ENCODE peak calls at places on chromosome 17, in nine cellular contexts. One of them, this sample, is unnamed.

GRCh38 chr17:45127583-45128300 is 4.6 kb downstream of the PLCD3 start:
- DNase-seq in stimulated activated CD4-positive, alpha-beta T cell treated with anti-CD3 and anti-CD28 coated beads, Interleukin-1b, Interleukin-23, amount 100 ng/mL, for 4 hours: no peak
- DNase-seq in Panc1: no peak
- DNase-seq in NCI-H1105: no peak
- DNase-seq in epithelial cell of esophagus: peak
- DNase-seq in mesothelial cell of epicardium: no peak
- DNase-seq in bronchial epithelial cell: peak
- DNase-seq in kidney tubule cell: peak
- DNase-seq in astrocyte of the cerebellum: no peak
- DNase-seq in this sample: no peak

GRCh38 chr17:20191066-20191465 is 181.9 kb downstream of the SPECC1 start:
- DNase-seq in stimulated activated CD4-positive, alpha-beta T cell treated with anti-CD3 and anti-CD28 coated beads, Interleukin-1b, Interleukin-23, amount 100 ng/mL, for 4 hours: no peak
- DNase-seq in Panc1: no peak
- DNase-seq in NCI-H1105: no peak
- DNase-seq in epithelial cell of esophagus: peak
- DNase-seq in mesothelial cell of epicardium: no peak
- DNase-seq in bronchial epithelial cell: peak
- DNase-seq in kidney tubule cell: no peak
- DNase-seq in astrocyte of the cerebellum: peak
- DNase-seq in this sample: no peak

GRCh38 chr17:19016297-19016696 is 11.7 kb upstream of the FAM83G start:
- DNase-seq in stimulated activated CD4-positive, alpha-beta T cell treated with anti-CD3 and anti-CD28 coated beads, Interleukin-1b, Interleukin-23, amount 100 ng/mL, for 4 hours: no peak
- DNase-seq in Panc1: no peak
- DNase-seq in NCI-H1105: no peak
- DNase-seq in epithelial cell of esophagus: peak
- DNase-seq in mesothelial cell of epicardium: no peak
- DNase-seq in bronchial epithelial cell: peak
- DNase-seq in kidney tubule cell: no peak
- DNase-seq in astrocyte of the cerebellum: no peak
- DNase-seq in this sample: no peak

GRCh38 chr17:42796066-42796758 is 2.3 kb downstream of the COA3 start:
- DNase-seq in stimulated activated CD4-positive, alpha-beta T cell treated with anti-CD3 and anti-CD28 coated beads, Interleukin-1b, Interleukin-23, amount 100 ng/mL, for 4 hours: no peak
- DNase-seq in Panc1: no peak
- DNase-seq in NCI-H1105: no peak
- DNase-seq in epithelial cell of esophagus: no peak
- DNase-seq in mesothelial cell of epicardium: no peak
- DNase-seq in bronchial epithelial cell: no peak
- DNase-seq in kidney tubule cell: no peak
- DNase-seq in astrocyte of the cerebellum: no peak
- DNase-seq in this sample: no peak

GRCh38 chr17:181213-182163 is at the start of gene DOC2B:
- DNase-seq in stimulated activated CD4-positive, alpha-beta T cell treated with anti-CD3 and anti-CD28 coated beads, Interleukin-1b, Interleukin-23, amount 100 ng/mL, for 4 hours: no peak
- DNase-seq in Panc1: no peak
- DNase-seq in NCI-H1105: no peak
- DNase-seq in epithelial cell of esophagus: peak
- DNase-seq in mesothelial cell of epicardium: peak
- DNase-seq in bronchial epithelial cell: peak
- DNase-seq in kidney tubule cell: peak
- DNase-seq in astrocyte of the cerebellum: no peak
- DNase-seq in this sample: no peak

GRCh38 chr17:38605852-38606645 is at the start of gene SRCIN1:
- DNase-seq in stimulated activated CD4-positive, alpha-beta T cell treated with anti-CD3 and anti-CD28 coated beads, Interleukin-1b, Interleukin-23, amount 100 ng/mL, for 4 hours: peak
- DNase-seq in Panc1: no peak
- DNase-seq in NCI-H1105: peak
- DNase-seq in epithelial cell of esophagus: peak
- DNase-seq in mesothelial cell of epicardium: no peak
- DNase-seq in bronchial epithelial cell: no peak
- DNase-seq in kidney tubule cell: peak
- DNase-seq in astrocyte of the cerebellum: no peak
- DNase-seq in this sample: no peak

GRCh38 chr17:73613947-73614655 is 30.1 kb downstream of the SDK2 start:
- DNase-seq in stimulated activated CD4-positive, alpha-beta T cell treated with anti-CD3 and anti-CD28 coated beads, Interleukin-1b, Interleukin-23, amount 100 ng/mL, for 4 hours: no peak
- DNase-seq in Panc1: no peak
- DNase-seq in NCI-H1105: no peak
- DNase-seq in epithelial cell of esophagus: peak
- DNase-seq in mesothelial cell of epicardium: no peak
- DNase-seq in bronchial epithelial cell: peak
- DNase-seq in kidney tubule cell: no peak
- DNase-seq in astrocyte of the cerebellum: no peak
- DNase-seq in this sample: no peak

GRCh38 chr17:73423159-73423715 is 111.4 kb upstream of the CDC42EP4 start:
- DNase-seq in stimulated activated CD4-positive, alpha-beta T cell treated with anti-CD3 and anti-CD28 coated beads, Interleukin-1b, Interleukin-23, amount 100 ng/mL, for 4 hours: no peak
- DNase-seq in Panc1: no peak
- DNase-seq in NCI-H1105: no peak
- DNase-seq in epithelial cell of esophagus: no peak
- DNase-seq in mesothelial cell of epicardium: no peak
- DNase-seq in bronchial epithelial cell: no peak
- DNase-seq in kidney tubule cell: no peak
- DNase-seq in astrocyte of the cerebellum: no peak
- DNase-seq in this sample: no peak

GRCh38 chr17:2233441-2233947 is 70.1 kb downstream of the SMG6 start:
- DNase-seq in stimulated activated CD4-positive, alpha-beta T cell treated with anti-CD3 and anti-CD28 coated beads, Interleukin-1b, Interleukin-23, amount 100 ng/mL, for 4 hours: no peak
- DNase-seq in Panc1: no peak
- DNase-seq in NCI-H1105: no peak
- DNase-seq in epithelial cell of esophagus: no peak
- DNase-seq in mesothelial cell of epicardium: no peak
- DNase-seq in bronchial epithelial cell: no peak
- DNase-seq in kidney tubule cell: peak
- DNase-seq in astrocyte of the cerebellum: no peak
- DNase-seq in this sample: no peak

GRCh38 chr17:4733073-4733531 is 1.9 kb downstream of the MED11 start:
- DNase-seq in stimulated activated CD4-positive, alpha-beta T cell treated with anti-CD3 and anti-CD28 coated beads, Interleukin-1b, Interleukin-23, amount 100 ng/mL, for 4 hours: no peak
- DNase-seq in Panc1: no peak
- DNase-seq in NCI-H1105: no peak
- DNase-seq in epithelial cell of esophagus: peak
- DNase-seq in mesothelial cell of epicardium: no peak
- DNase-seq in bronchial epithelial cell: no peak
- DNase-seq in kidney tubule cell: no peak
- DNase-seq in astrocyte of the cerebellum: no peak
- DNase-seq in this sample: no peak

GRCh38 chr17:6514371-6514770 is 42.0 kb downstream of the PITPNM3 start:
- DNase-seq in stimulated activated CD4-positive, alpha-beta T cell treated with anti-CD3 and anti-CD28 coated beads, Interleukin-1b, Interleukin-23, amount 100 ng/mL, for 4 hours: no peak
- DNase-seq in Panc1: no peak
- DNase-seq in NCI-H1105: no peak
- DNase-seq in epithelial cell of esophagus: peak
- DNase-seq in mesothelial cell of epicardium: no peak
- DNase-seq in bronchial epithelial cell: no peak
- DNase-seq in kidney tubule cell: no peak
- DNase-seq in astrocyte of the cerebellum: no peak
- DNase-seq in this sample: no peak

GRCh38 chr17:6452471-6453266 is 8.4 kb downstream of the PIMREG start:
- DNase-seq in stimulated activated CD4-positive, alpha-beta T cell treated with anti-CD3 and anti-CD28 coated beads, Interleukin-1b, Interleukin-23, amount 100 ng/mL, for 4 hours: no peak
- DNase-seq in Panc1: no peak
- DNase-seq in NCI-H1105: no peak
- DNase-seq in epithelial cell of esophagus: no peak
- DNase-seq in mesothelial cell of epicardium: no peak
- DNase-seq in bronchial epithelial cell: no peak
- DNase-seq in kidney tubule cell: no peak
- DNase-seq in astrocyte of the cerebellum: no peak
- DNase-seq in this sample: no peak

GRCh38 chr17:72158895-72159885 is 38.4 kb downstream of the SOX9 start:
- DNase-seq in stimulated activated CD4-positive, alpha-beta T cell treated with anti-CD3 and anti-CD28 coated beads, Interleukin-1b, Interleukin-23, amount 100 ng/mL, for 4 hours: no peak
- DNase-seq in Panc1: no peak
- DNase-seq in NCI-H1105: no peak
- DNase-seq in epithelial cell of esophagus: peak
- DNase-seq in mesothelial cell of epicardium: no peak
- DNase-seq in bronchial epithelial cell: no peak
- DNase-seq in kidney tubule cell: no peak
- DNase-seq in astrocyte of the cerebellum: no peak
- DNase-seq in this sample: no peak

GRCh38 chr17:50396261-50397110 is 837 bp downstream of the LRRC59 start:
- DNase-seq in stimulated activated CD4-positive, alpha-beta T cell treated with anti-CD3 and anti-CD28 coated beads, Interleukin-1b, Interleukin-23, amount 100 ng/mL, for 4 hours: no peak
- DNase-seq in Panc1: no peak
- DNase-seq in NCI-H1105: no peak
- DNase-seq in epithelial cell of esophagus: peak
- DNase-seq in mesothelial cell of epicardium: no peak
- DNase-seq in bronchial epithelial cell: peak
- DNase-seq in kidney tubule cell: peak
- DNase-seq in astrocyte of the cerebellum: peak
- DNase-seq in this sample: no peak

GRCh38 chr17:79754359-79754758 is 23.6 kb upstream of the CBX2 start:
- DNase-seq in stimulated activated CD4-positive, alpha-beta T cell treated with anti-CD3 and anti-CD28 coated beads, Interleukin-1b, Interleukin-23, amount 100 ng/mL, for 4 hours: no peak
- DNase-seq in Panc1: no peak
- DNase-seq in NCI-H1105: no peak
- DNase-seq in epithelial cell of esophagus: no peak
- DNase-seq in mesothelial cell of epicardium: no peak
- DNase-seq in bronchial epithelial cell: no peak
- DNase-seq in kidney tubule cell: no peak
- DNase-seq in astrocyte of the cerebellum: no peak
- DNase-seq in this sample: no peak

GRCh38 chr17:64273006-64273405 is 9.9 kb upstream of the TEX2 start:
- DNase-seq in stimulated activated CD4-positive, alpha-beta T cell treated with anti-CD3 and anti-CD28 coated beads, Interleukin-1b, Interleukin-23, amount 100 ng/mL, for 4 hours: no peak
- DNase-seq in Panc1: no peak
- DNase-seq in NCI-H1105: no peak
- DNase-seq in epithelial cell of esophagus: no peak
- DNase-seq in mesothelial cell of epicardium: no peak
- DNase-seq in bronchial epithelial cell: no peak
- DNase-seq in kidney tubule cell: no peak
- DNase-seq in astrocyte of the cerebellum: no peak
- DNase-seq in this sample: no peak

GRCh38 chr17:58006563-58006923 is 503 bp downstream of the SRSF1 start:
- DNase-seq in stimulated activated CD4-positive, alpha-beta T cell treated with anti-CD3 and anti-CD28 coated beads, Interleukin-1b, Interleukin-23, amount 100 ng/mL, for 4 hours: peak
- DNase-seq in Panc1: no peak
- DNase-seq in NCI-H1105: peak
- DNase-seq in epithelial cell of esophagus: peak
- DNase-seq in mesothelial cell of epicardium: peak
- DNase-seq in bronchial epithelial cell: peak
- DNase-seq in kidney tubule cell: peak
- DNase-seq in astrocyte of the cerebellum: no peak
- DNase-seq in this sample: no peak

GRCh38 chr17:82400830-82401229 is 17.3 kb upstream of the HEXD start:
- DNase-seq in stimulated activated CD4-positive, alpha-beta T cell treated with anti-CD3 and anti-CD28 coated beads, Interleukin-1b, Interleukin-23, amount 100 ng/mL, for 4 hours: peak
- DNase-seq in Panc1: no peak
- DNase-seq in NCI-H1105: no peak
- DNase-seq in epithelial cell of esophagus: no peak
- DNase-seq in mesothelial cell of epicardium: no peak
- DNase-seq in bronchial epithelial cell: no peak
- DNase-seq in kidney tubule cell: no peak
- DNase-seq in astrocyte of the cerebellum: no peak
- DNase-seq in this sample: no peak

GRCh38 chr17:53722407-53722806 is 100.3 kb upstream of the KIF2B start:
- DNase-seq in stimulated activated CD4-positive, alpha-beta T cell treated with anti-CD3 and anti-CD28 coated beads, Interleukin-1b, Interleukin-23, amount 100 ng/mL, for 4 hours: no peak
- DNase-seq in Panc1: no peak
- DNase-seq in NCI-H1105: no peak
- DNase-seq in epithelial cell of esophagus: peak
- DNase-seq in mesothelial cell of epicardium: no peak
- DNase-seq in bronchial epithelial cell: peak
- DNase-seq in kidney tubule cell: peak
- DNase-seq in astrocyte of the cerebellum: peak
- DNase-seq in this sample: no peak

GRCh38 chr17:44464037-44464436 is 39.2 kb downstream of the GPATCH8 start:
- DNase-seq in stimulated activated CD4-positive, alpha-beta T cell treated with anti-CD3 and anti-CD28 coated beads, Interleukin-1b, Interleukin-23, amount 100 ng/mL, for 4 hours: no peak
- DNase-seq in Panc1: no peak
- DNase-seq in NCI-H1105: no peak
- DNase-seq in epithelial cell of esophagus: peak
- DNase-seq in mesothelial cell of epicardium: no peak
- DNase-seq in bronchial epithelial cell: peak
- DNase-seq in kidney tubule cell: peak
- DNase-seq in astrocyte of the cerebellum: peak
- DNase-seq in this sample: no peak

GRCh38 chr17:2853111-2853721 is 57.0 kb downstream of the RAP1GAP2 start:
- DNase-seq in stimulated activated CD4-positive, alpha-beta T cell treated with anti-CD3 and anti-CD28 coated beads, Interleukin-1b, Interleukin-23, amount 100 ng/mL, for 4 hours: no peak
- DNase-seq in Panc1: no peak
- DNase-seq in NCI-H1105: no peak
- DNase-seq in epithelial cell of esophagus: peak
- DNase-seq in mesothelial cell of epicardium: peak
- DNase-seq in bronchial epithelial cell: peak
- DNase-seq in kidney tubule cell: peak
- DNase-seq in astrocyte of the cerebellum: no peak
- DNase-seq in this sample: no peak

GRCh38 chr17:55674107-55674506 is 48.6 kb downstream of the TMEM100 start:
- DNase-seq in stimulated activated CD4-positive, alpha-beta T cell treated with anti-CD3 and anti-CD28 coated beads, Interleukin-1b, Interleukin-23, amount 100 ng/mL, for 4 hours: no peak
- DNase-seq in Panc1: no peak
- DNase-seq in NCI-H1105: no peak
- DNase-seq in epithelial cell of esophagus: peak
- DNase-seq in mesothelial cell of epicardium: no peak
- DNase-seq in bronchial epithelial cell: peak
- DNase-seq in kidney tubule cell: no peak
- DNase-seq in astrocyte of the cerebellum: no peak
- DNase-seq in this sample: no peak

GRCh38 chr17:7204335-7204734 is 15.3 kb downstream of the DLG4 start:
- DNase-seq in stimulated activated CD4-positive, alpha-beta T cell treated with anti-CD3 and anti-CD28 coated beads, Interleukin-1b, Interleukin-23, amount 100 ng/mL, for 4 hours: no peak
- DNase-seq in Panc1: no peak
- DNase-seq in NCI-H1105: no peak
- DNase-seq in epithelial cell of esophagus: no peak
- DNase-seq in mesothelial cell of epicardium: no peak
- DNase-seq in bronchial epithelial cell: no peak
- DNase-seq in kidney tubule cell: no peak
- DNase-seq in astrocyte of the cerebellum: no peak
- DNase-seq in this sample: no peak

GRCh38 chr17:17780941-17781590 is 55.7 kb downstream of the SREBF1 start:
- DNase-seq in stimulated activated CD4-positive, alpha-beta T cell treated with anti-CD3 and anti-CD28 coated beads, Interleukin-1b, Interleukin-23, amount 100 ng/mL, for 4 hours: no peak
- DNase-seq in Panc1: no peak
- DNase-seq in NCI-H1105: no peak
- DNase-seq in epithelial cell of esophagus: peak
- DNase-seq in mesothelial cell of epicardium: peak
- DNase-seq in bronchial epithelial cell: peak
- DNase-seq in kidney tubule cell: peak
- DNase-seq in astrocyte of the cerebellum: peak
- DNase-seq in this sample: no peak

GRCh38 chr17:4204676-4205075 is 59.1 kb downstream of the ANKFY1 start:
- DNase-seq in stimulated activated CD4-positive, alpha-beta T cell treated with anti-CD3 and anti-CD28 coated beads, Interleukin-1b, Interleukin-23, amount 100 ng/mL, for 4 hours: no peak
- DNase-seq in Panc1: no peak
- DNase-seq in NCI-H1105: no peak
- DNase-seq in epithelial cell of esophagus: no peak
- DNase-seq in mesothelial cell of epicardium: no peak
- DNase-seq in bronchial epithelial cell: no peak
- DNase-seq in kidney tubule cell: no peak
- DNase-seq in astrocyte of the cerebellum: peak
- DNase-seq in this sample: no peak

GRCh38 chr17:72056727-72057290 is 64.0 kb upstream of the SOX9 start:
- DNase-seq in stimulated activated CD4-positive, alpha-beta T cell treated with anti-CD3 and anti-CD28 coated beads, Interleukin-1b, Interleukin-23, amount 100 ng/mL, for 4 hours: no peak
- DNase-seq in Panc1: no peak
- DNase-seq in NCI-H1105: no peak
- DNase-seq in epithelial cell of esophagus: no peak
- DNase-seq in mesothelial cell of epicardium: no peak
- DNase-seq in bronchial epithelial cell: no peak
- DNase-seq in kidney tubule cell: no peak
- DNase-seq in astrocyte of the cerebellum: no peak
- DNase-seq in this sample: no peak

GRCh38 chr17:28498652-28499365 is 7.3 kb upstream of the FOXN1 start:
- DNase-seq in stimulated activated CD4-positive, alpha-beta T cell treated with anti-CD3 and anti-CD28 coated beads, Interleukin-1b, Interleukin-23, amount 100 ng/mL, for 4 hours: no peak
- DNase-seq in Panc1: no peak
- DNase-seq in NCI-H1105: no peak
- DNase-seq in epithelial cell of esophagus: no peak
- DNase-seq in mesothelial cell of epicardium: no peak
- DNase-seq in bronchial epithelial cell: no peak
- DNase-seq in kidney tubule cell: no peak
- DNase-seq in astrocyte of the cerebellum: no peak
- DNase-seq in this sample: no peak

GRCh38 chr17:7083592-7083991 is 3.5 kb upstream of the CLEC10A start:
- DNase-seq in stimulated activated CD4-positive, alpha-beta T cell treated with anti-CD3 and anti-CD28 coated beads, Interleukin-1b, Interleukin-23, amount 100 ng/mL, for 4 hours: no peak
- DNase-seq in Panc1: no peak
- DNase-seq in NCI-H1105: no peak
- DNase-seq in epithelial cell of esophagus: peak
- DNase-seq in mesothelial cell of epicardium: no peak
- DNase-seq in bronchial epithelial cell: peak
- DNase-seq in kidney tubule cell: peak
- DNase-seq in astrocyte of the cerebellum: no peak
- DNase-seq in this sample: no peak

GRCh38 chr17:27268394-27269085 is 25.4 kb upstream of the WSB1 start:
- DNase-seq in stimulated activated CD4-positive, alpha-beta T cell treated with anti-CD3 and anti-CD28 coated beads, Interleukin-1b, Interleukin-23, amount 100 ng/mL, for 4 hours: no peak
- DNase-seq in Panc1: no peak
- DNase-seq in NCI-H1105: peak
- DNase-seq in epithelial cell of esophagus: no peak
- DNase-seq in mesothelial cell of epicardium: no peak
- DNase-seq in bronchial epithelial cell: no peak
- DNase-seq in kidney tubule cell: no peak
- DNase-seq in astrocyte of the cerebellum: no peak
- DNase-seq in this sample: no peak

GRCh38 chr17:34720760-34721159 is 141.4 kb downstream of the TMEM132E start:
- DNase-seq in stimulated activated CD4-positive, alpha-beta T cell treated with anti-CD3 and anti-CD28 coated beads, Interleukin-1b, Interleukin-23, amount 100 ng/mL, for 4 hours: no peak
- DNase-seq in Panc1: peak
- DNase-seq in NCI-H1105: no peak
- DNase-seq in epithelial cell of esophagus: peak
- DNase-seq in mesothelial cell of epicardium: no peak
- DNase-seq in bronchial epithelial cell: peak
- DNase-seq in kidney tubule cell: peak
- DNase-seq in astrocyte of the cerebellum: no peak
- DNase-seq in this sample: no peak

GRCh38 chr17:58348038-58348437 is 4.0 kb downstream of the SUPT4H1 start:
- DNase-seq in stimulated activated CD4-positive, alpha-beta T cell treated with anti-CD3 and anti-CD28 coated beads, Interleukin-1b, Interleukin-23, amount 100 ng/mL, for 4 hours: no peak
- DNase-seq in Panc1: no peak
- DNase-seq in NCI-H1105: no peak
- DNase-seq in epithelial cell of esophagus: no peak
- DNase-seq in mesothelial cell of epicardium: no peak
- DNase-seq in bronchial epithelial cell: no peak
- DNase-seq in kidney tubule cell: no peak
- DNase-seq in astrocyte of the cerebellum: no peak
- DNase-seq in this sample: no peak